ENCODE peak calls at places on chromosome 1, in six cellular contexts. H, Z, K, Q, M and V are unnamed samples.
A peak's percentile ranks its signal among the peaks of the same experiment; 100 is the strongest.

GRCh38 chr1:87451229-87451900 is 122.7 kb downstream of the LMO4 start:
- DNase-seq in M (no peak), K (no peak), Z (no peak), Q (no peak), H (no peak), V (no peak)

GRCh38 chr1:204410764-204411450 is 710 bp downstream of the PPP1R15B start:
- DNase-seq in K (peak; percentile 43), M (peak; percentile 57), Z (no peak), H (peak; percentile 63), Q (peak; percentile 75), V (no peak)

GRCh38 chr1:208600456-208600855 is 356.3 kb upstream of the PLXNA2 start:
- DNase-seq in K (no peak), M (no peak), H (no peak), Z (no peak), Q (no peak), V (no peak)

GRCh38 chr1:150582371-150582770 is 3.0 kb upstream of the MCL1 start:
- DNase-seq in K (no peak), M (no peak), Z (no peak), Q (no peak), H (no peak), V (no peak)

GRCh38 chr1:116666090-116666489 is 1.4 kb downstream of the IGSF3 start:
- DNase-seq in H (no peak), Q (no peak), Z (no peak), K (no peak), M (no peak), V (no peak)

GRCh38 chr1:69700770-69701169 is 133.0 kb downstream of the LRRC7 start:
- DNase-seq in M (no peak), Q (no peak), K (no peak), Z (no peak), H (no peak), V (no peak)

GRCh38 chr1:204241050-204241449 is 27.3 kb upstream of the GOLT1A start:
- DNase-seq in M (peak; percentile 45), H (no peak), Q (no peak), K (no peak), Z (no peak), V (peak; percentile 33)

GRCh38 chr1:46344481-46344880 is 3.9 kb downstream of the NSUN4 start:
- DNase-seq in Z (no peak), H (no peak), Q (no peak), M (no peak), K (no peak), V (no peak)

GRCh38 chr1:204812842-204813241 is 57.8 kb upstream of the NFASC start:
- DNase-seq in Z (no peak), Q (no peak), H (no peak), K (no peak), M (no peak), V (no peak)

GRCh38 chr1:94865369-94865768 is 45.2 kb downstream of the SLC44A3 start:
- DNase-seq in M (no peak), H (no peak), K (no peak), Q (no peak), Z (no peak), V (no peak)

GRCh38 chr1:245888809-245889208 is 618.3 kb downstream of the SMYD3 start:
- DNase-seq in K (no peak), Q (no peak), H (no peak), Z (no peak), M (no peak), V (no peak)

GRCh38 chr1:183209533-183210158 is 23.6 kb downstream of the LAMC2 start:
- DNase-seq in K (no peak), Q (no peak), M (peak; percentile 92), H (no peak), Z (no peak), V (peak; percentile 55)

GRCh38 chr1:222187566-222187965 is 360.3 kb downstream of the HHIPL2 start:
- DNase-seq in Q (no peak), Z (no peak), H (no peak), M (no peak), K (no peak), V (no peak)

GRCh38 chr1:115475901-115476300 is 137.9 kb upstream of the NGF start:
- DNase-seq in M (no peak), K (no peak), Q (no peak), H (no peak), Z (no peak), V (no peak)

GRCh38 chr1:7079637-7080036 is 294.4 kb downstream of the CAMTA1 start:
- DNase-seq in Z (no peak), H (no peak), M (no peak), Q (no peak), K (no peak), V (no peak)

GRCh38 chr1:147771216-147772125 is 11.1 kb upstream of the GJA5 start:
- DNase-seq in K (no peak), Q (no peak), H (no peak), M (peak; percentile 28), Z (no peak), V (no peak)

GRCh38 chr1:23791434-23792047 is 596 bp downstream of the LYPLA2 start:
- DNase-seq in Q (peak; percentile 61), K (no peak), Z (peak; percentile 58), H (no peak), M (peak; percentile 67), V (no peak)

GRCh38 chr1:239255628-239256160 is 130.7 kb upstream of the CHRM3 start:
- DNase-seq in Z (no peak), K (no peak), Q (no peak), M (no peak), H (no peak), V (no peak)

GRCh38 chr1:52002038-52002917 is 11.8 kb upstream of the RAB3B start:
- DNase-seq in Q (no peak), M (peak; percentile 90), Z (no peak), K (peak; percentile 52), H (peak; percentile 55), V (peak; percentile 57)

GRCh38 chr1:85596947-85597346 is 16.4 kb downstream of the CCN1 start:
- DNase-seq in Z (no peak), M (no peak), H (no peak), K (no peak), Q (no peak), V (no peak)

GRCh38 chr1:192747942-192748341 is 60.9 kb upstream of the RGS2 start:
- DNase-seq in Z (no peak), K (no peak), M (peak; percentile 75), H (no peak), Q (no peak), V (no peak)

GRCh38 chr1:51630393-51630792 is 13.5 kb downstream of the OSBPL9 start:
- DNase-seq in Q (no peak), K (no peak), Z (no peak), M (no peak), H (no peak), V (no peak)

GRCh38 chr1:94883688-94884087 is 43.2 kb downstream of the CNN3 start:
- DNase-seq in H (peak; percentile 32), Z (no peak), M (no peak), K (no peak), Q (no peak), V (no peak)

GRCh38 chr1:93963585-93963984 is 54.4 kb upstream of the GCLM start:
- DNase-seq in Q (no peak), M (no peak), H (no peak), K (no peak), Z (peak; percentile 92), V (no peak)

GRCh38 chr1:111690306-111690617 is 48.9 kb downstream of the INKA2 start:
- DNase-seq in H (peak; percentile 54), Q (no peak), M (no peak), Z (no peak), K (no peak), V (no peak)

GRCh38 chr1:165629848-165630628 is 996 bp upstream of the MGST3 start:
- DNase-seq in Q (no peak), Z (no peak), M (no peak), K (no peak), H (peak; percentile 21), V (no peak)

GRCh38 chr1:200890818-200891773 is 3.6 kb upstream of the INAVA start:
- DNase-seq in K (no peak), Z (no peak), Q (no peak), M (peak; percentile 67), H (no peak), V (no peak)

GRCh38 chr1:161069201-161069685 is 448 bp downstream of the ARHGAP30 start:
- DNase-seq in K (no peak), H (no peak), Z (no peak), M (no peak), Q (no peak), V (no peak)
- H3K27ac ChIP-seq in K (peak overlapping the region; percentile 93), H (no peak overlapping the region), Z (peak overlapping the region; percentile 75), M (no peak overlapping the region), Q (peak overlapping the region; percentile 90), V (peak overlapping the region; percentile 33)

GRCh38 chr1:184629261-184629660 is 125.4 kb downstream of the EDEM3 start:
- DNase-seq in Z (no peak), K (no peak), Q (no peak), H (no peak), M (no peak), V (no peak)
- H3K27ac ChIP-seq in Z (peak overlapping the region; percentile 62), K (no peak overlapping the region), Q (peak overlapping the region; percentile 58), H (no peak overlapping the region), M (no peak overlapping the region), V (no peak overlapping the region)

DNA sequence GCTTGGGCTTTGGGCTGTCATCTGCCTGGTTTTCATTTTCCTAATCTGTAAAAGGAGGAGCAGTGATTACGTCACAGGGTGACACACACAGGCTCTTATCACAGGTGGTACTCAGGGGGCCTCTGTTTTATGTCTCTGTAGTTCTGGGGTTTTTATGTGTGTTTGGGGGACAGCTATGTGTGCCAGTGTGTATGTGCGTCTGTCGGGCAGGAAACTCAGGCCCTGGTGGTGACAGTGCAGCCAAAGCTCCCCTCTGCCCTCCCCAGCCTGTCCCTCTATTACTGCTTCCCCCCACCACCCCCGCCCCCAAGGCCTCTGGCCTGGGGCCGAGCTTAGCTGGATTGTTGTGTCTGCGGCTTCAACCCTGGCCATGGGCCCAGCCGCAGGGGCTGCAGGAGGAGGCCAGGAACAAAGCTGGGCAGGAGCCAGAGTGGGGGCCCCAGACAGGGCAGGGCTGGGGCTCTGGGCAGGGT is 13.3 kb downstream of the MFAP2 start:
- DNase-seq in M (no peak), Z (no peak), Q (no peak), H (peak; percentile 88), K (no peak), V (no peak)
- H3K27ac ChIP-seq in M (peak overlapping the region; percentile 38), Z (no peak overlapping the region), Q (no peak overlapping the region), H (no peak overlapping the region), K (no peak overlapping the region), V (no peak overlapping the region)

GRCh38 chr1:229117664-229118300 is 153.1 kb upstream of the RAB4A start:
- DNase-seq in Q (peak; percentile 85), Z (peak; percentile 91), K (no peak), H (peak; percentile 81), M (peak; percentile 41), V (no peak)

GRCh38 chr1:229119161-229119560 is 151.8 kb upstream of the RAB4A start:
- DNase-seq in M (peak; percentile 60), Z (no peak), K (no peak), Q (no peak), H (no peak), V (no peak)

GRCh38 chr1:229119876-229120275 is 151.0 kb upstream of the RAB4A start:
- DNase-seq in H (no peak), Z (no peak), M (no peak), K (no peak), Q (no peak), V (no peak)

GRCh38 chr1:229116114-229116513 is 154.8 kb upstream of the RAB4A start:
- DNase-seq in Q (no peak), M (no peak), K (no peak), Z (no peak), H (peak; percentile 48), V (no peak)

DNA sequence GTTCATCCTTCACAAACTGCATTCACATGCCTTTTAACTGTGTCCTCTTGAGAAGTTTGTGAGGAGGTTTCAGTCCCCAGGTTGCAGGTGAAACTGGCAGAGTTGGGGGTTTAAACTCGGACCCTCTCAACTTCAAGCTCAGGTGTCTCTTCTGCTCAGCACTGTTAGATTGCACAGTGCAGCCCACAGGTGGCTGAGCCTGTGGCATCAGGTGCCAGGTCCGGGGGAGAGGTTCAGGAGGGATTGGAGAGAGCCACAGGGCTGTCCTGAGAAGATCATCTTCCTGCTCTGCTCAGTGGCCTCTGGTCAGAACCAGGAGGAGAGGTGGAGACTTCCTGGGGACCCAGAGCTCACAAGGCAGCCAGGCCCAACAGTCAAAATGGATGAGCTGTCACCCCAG is 152.2 kb upstream of the RAB4A start:
- DNase-seq in H (no peak), Q (no peak), M (no peak), Z (no peak), K (no peak), V (no peak)
- H3K27ac ChIP-seq in H (no peak overlapping the region), Q (no peak overlapping the region), M (peak overlapping the region; percentile 85), Z (no peak overlapping the region), K (no peak overlapping the region), V (no peak overlapping the region)